ENCODE peak calls at places on chromosomes 12 and 14, in five cellular contexts. One of them, this sample, is unnamed.

GRCh38 chr12:12505544-12506501 is 56.8 kb downstream of the DUSP16 start:
- DNase-seq in trophoblast cell: no peak
- DNase-seq in mesenchymal stem cell: peak
- DNase-seq in H9: no peak
- DNase-seq in H1: peak
- DNase-seq in this sample: no peak

GRCh38 chr12:12804432-12804886 is 8.7 kb upstream of the DDX47 start:
- DNase-seq in trophoblast cell: no peak
- DNase-seq in mesenchymal stem cell: peak
- DNase-seq in H9: no peak
- DNase-seq in H1: no peak
- DNase-seq in this sample: no peak

GRCh38 chr14:73753887-73754880 is 40.0 kb upstream of the PNMA1 start:
- DNase-seq in trophoblast cell: no peak
- DNase-seq in mesenchymal stem cell: peak
- DNase-seq in H9: peak
- DNase-seq in H1: no peak
- DNase-seq in this sample: no peak

GRCh38 chr12:116320839-116321238 is 43.3 kb upstream of the MED13L start:
- DNase-seq in trophoblast cell: peak
- DNase-seq in mesenchymal stem cell: no peak
- DNase-seq in H9: no peak
- DNase-seq in H1: no peak
- DNase-seq in this sample: no peak

GRCh38 chr12:117105902-117106301 is 6.7 kb upstream of the TESC start:
- DNase-seq in trophoblast cell: no peak
- DNase-seq in mesenchymal stem cell: no peak
- DNase-seq in H9: no peak
- DNase-seq in H1: no peak
- DNase-seq in this sample: no peak

GRCh38 chr12:28887591-28887990 is 261.5 kb upstream of the FAR2 start:
- DNase-seq in trophoblast cell: no peak
- DNase-seq in mesenchymal stem cell: peak
- DNase-seq in H9: no peak
- DNase-seq in H1: no peak
- DNase-seq in this sample: no peak

GRCh38 chr12:131946757-131947156 is 3.0 kb upstream of the EP400 start:
- DNase-seq in trophoblast cell: no peak
- DNase-seq in mesenchymal stem cell: no peak
- DNase-seq in H9: peak
- DNase-seq in H1: no peak
- DNase-seq in this sample: no peak

GRCh38 chr14:104603623-104604401 is 760 bp downstream of the TMEM179 start:
- DNase-seq in trophoblast cell: no peak
- DNase-seq in mesenchymal stem cell: no peak
- DNase-seq in H9: peak
- DNase-seq in H1: no peak
- DNase-seq in this sample: no peak

GRCh38 chr12:48956279-48957140 is 777 bp downstream of the ARF3 start:
- DNase-seq in trophoblast cell: peak
- DNase-seq in mesenchymal stem cell: peak
- DNase-seq in H9: peak
- DNase-seq in H1: peak
- DNase-seq in this sample: peak

GRCh38 chr14:77738559-77739250 is 22.3 kb downstream of the SNW1 start:
- DNase-seq in trophoblast cell: no peak
- DNase-seq in mesenchymal stem cell: no peak
- DNase-seq in H9: no peak
- DNase-seq in H1: no peak
- DNase-seq in this sample: no peak

GRCh38 chr12:128792881-128793280 is 30.9 kb downstream of the SLC15A4 start:
- DNase-seq in trophoblast cell: no peak
- DNase-seq in mesenchymal stem cell: no peak
- DNase-seq in H9: no peak
- DNase-seq in H1: no peak
- DNase-seq in this sample: no peak

GRCh38 chr12:5407457-5407856 is 24.5 kb upstream of the NTF3 start:
- DNase-seq in trophoblast cell: no peak
- DNase-seq in mesenchymal stem cell: no peak
- DNase-seq in H9: no peak
- DNase-seq in H1: no peak
- DNase-seq in this sample: peak

GRCh38 chr14:59274991-59275391 is 86.5 kb downstream of the DAAM1 start:
- DNase-seq in trophoblast cell: no peak
- DNase-seq in mesenchymal stem cell: no peak
- DNase-seq in H9: peak
- DNase-seq in H1: no peak
- DNase-seq in this sample: no peak

GRCh38 chr12:97038859-97039258 is 131.8 kb downstream of the NEDD1 start:
- DNase-seq in trophoblast cell: no peak
- DNase-seq in mesenchymal stem cell: no peak
- DNase-seq in H9: no peak
- DNase-seq in H1: no peak
- DNase-seq in this sample: no peak

GRCh38 chr12:118354903-118355302 is 17.8 kb downstream of the TAOK3 start:
- DNase-seq in trophoblast cell: no peak
- DNase-seq in mesenchymal stem cell: no peak
- DNase-seq in H9: no peak
- DNase-seq in H1: no peak
- DNase-seq in this sample: no peak

GRCh38 chr12:46711756-46712155 is 114.0 kb downstream of the SLC38A4 start:
- DNase-seq in trophoblast cell: no peak
- DNase-seq in mesenchymal stem cell: no peak
- DNase-seq in H9: no peak
- DNase-seq in H1: no peak
- DNase-seq in this sample: no peak

GRCh38 chr12:55629058-55629841 is 7.4 kb upstream of the OR10P1 start:
- DNase-seq in trophoblast cell: no peak
- DNase-seq in mesenchymal stem cell: no peak
- DNase-seq in H9: no peak
- DNase-seq in H1: no peak
- DNase-seq in this sample: no peak

GRCh38 chr12:79455314-79455713 is 235.4 kb downstream of the PAWR start:
- DNase-seq in trophoblast cell: no peak
- DNase-seq in mesenchymal stem cell: peak
- DNase-seq in H9: no peak
- DNase-seq in H1: no peak
- DNase-seq in this sample: no peak

GRCh38 chr14:104513641-104514046 is 65.9 kb upstream of the C14orf180 start:
- DNase-seq in trophoblast cell: no peak
- DNase-seq in mesenchymal stem cell: no peak
- DNase-seq in H9: no peak
- DNase-seq in H1: peak
- DNase-seq in this sample: no peak

GRCh38 chr12:72366255-72366654 is 94.1 kb downstream of the TRHDE start:
- DNase-seq in trophoblast cell: no peak
- DNase-seq in mesenchymal stem cell: no peak
- DNase-seq in H9: no peak
- DNase-seq in H1: no peak
- DNase-seq in this sample: no peak

GRCh38 chr12:15050664-15051063 is 77.8 kb downstream of the PDE6H start:
- DNase-seq in trophoblast cell: no peak
- DNase-seq in mesenchymal stem cell: peak
- DNase-seq in H9: no peak
- DNase-seq in H1: no peak
- DNase-seq in this sample: no peak

GRCh38 chr12:56676851-56677601 is 11.1 kb downstream of the PTGES3 start:
- DNase-seq in trophoblast cell: no peak
- DNase-seq in mesenchymal stem cell: no peak
- DNase-seq in H9: no peak
- DNase-seq in H1: no peak
- DNase-seq in this sample: no peak

GRCh38 chr12:130014485-130014807 is 110.6 kb upstream of the TMEM132D start:
- DNase-seq in trophoblast cell: no peak
- DNase-seq in mesenchymal stem cell: no peak
- DNase-seq in H9: peak
- DNase-seq in H1: peak
- DNase-seq in this sample: peak

GRCh38 chr14:32896979-32897723 is 41.5 kb upstream of the NPAS3 start:
- DNase-seq in trophoblast cell: no peak
- DNase-seq in mesenchymal stem cell: peak
- DNase-seq in H9: no peak
- DNase-seq in H1: no peak
- DNase-seq in this sample: no peak

GRCh38 chr14:50399251-50400032 is 2.8 kb upstream of the CDKL1 start:
- DNase-seq in trophoblast cell: no peak
- DNase-seq in mesenchymal stem cell: peak
- DNase-seq in H9: no peak
- DNase-seq in H1: no peak
- DNase-seq in this sample: no peak

GRCh38 chr12:52860102-52860838 is 11.5 kb upstream of the KRT78 start:
- DNase-seq in trophoblast cell: peak
- DNase-seq in mesenchymal stem cell: peak
- DNase-seq in H9: peak
- DNase-seq in H1: no peak
- DNase-seq in this sample: no peak

GRCh38 chr12:124752437-124753229 is 111.0 kb downstream of the SCARB1 start:
- DNase-seq in trophoblast cell: no peak
- DNase-seq in mesenchymal stem cell: peak
- DNase-seq in H9: no peak
- DNase-seq in H1: no peak
- DNase-seq in this sample: no peak

GRCh38 chr12:13436696-13437391 is 240.3 kb downstream of the EMP1 start:
- DNase-seq in trophoblast cell: no peak
- DNase-seq in mesenchymal stem cell: peak
- DNase-seq in H9: no peak
- DNase-seq in H1: no peak
- DNase-seq in this sample: no peak

GRCh38 chr12:43711348-43711747 is 47.2 kb downstream of the PUS7L start:
- DNase-seq in trophoblast cell: peak
- DNase-seq in mesenchymal stem cell: peak
- DNase-seq in H9: no peak
- DNase-seq in H1: no peak
- DNase-seq in this sample: no peak

GRCh38 chr12:52741378-52742195 is 35.6 kb downstream of the KRT76 start:
- DNase-seq in trophoblast cell: peak
- DNase-seq in mesenchymal stem cell: peak
- DNase-seq in H9: peak
- DNase-seq in H1: peak
- DNase-seq in this sample: peak

GRCh38 chr12:56280849-56281248 is 14.1 kb downstream of the COQ10A start:
- DNase-seq in trophoblast cell: no peak
- DNase-seq in mesenchymal stem cell: no peak
- DNase-seq in H9: no peak
- DNase-seq in H1: no peak
- DNase-seq in this sample: no peak

GRCh38 chr12:4269279-4269991 is 4.1 kb upstream of the CCND2 start:
- DNase-seq in trophoblast cell: no peak
- DNase-seq in mesenchymal stem cell: peak
- DNase-seq in H9: peak
- DNase-seq in H1: peak
- DNase-seq in this sample: peak

GRCh38 chr12:27981874-27982273 is 9.3 kb upstream of the PTHLH start:
- DNase-seq in trophoblast cell: no peak
- DNase-seq in mesenchymal stem cell: no peak
- DNase-seq in H9: no peak
- DNase-seq in H1: no peak
- DNase-seq in this sample: no peak

GRCh38 chr12:122138181-122138580 is 35.8 kb downstream of the IL31 start:
- DNase-seq in trophoblast cell: no peak
- DNase-seq in mesenchymal stem cell: no peak
- DNase-seq in H9: no peak
- DNase-seq in H1: no peak
- DNase-seq in this sample: no peak
- H2BK12ac ChIP-seq in trophoblast cell: no peak
- H2BK12ac ChIP-seq in mesenchymal stem cell: no peak
- H2BK12ac ChIP-seq in H9: no peak
- H2BK12ac ChIP-seq in H1: no peak
- H2BK12ac ChIP-seq in this sample: no peak

DNA sequence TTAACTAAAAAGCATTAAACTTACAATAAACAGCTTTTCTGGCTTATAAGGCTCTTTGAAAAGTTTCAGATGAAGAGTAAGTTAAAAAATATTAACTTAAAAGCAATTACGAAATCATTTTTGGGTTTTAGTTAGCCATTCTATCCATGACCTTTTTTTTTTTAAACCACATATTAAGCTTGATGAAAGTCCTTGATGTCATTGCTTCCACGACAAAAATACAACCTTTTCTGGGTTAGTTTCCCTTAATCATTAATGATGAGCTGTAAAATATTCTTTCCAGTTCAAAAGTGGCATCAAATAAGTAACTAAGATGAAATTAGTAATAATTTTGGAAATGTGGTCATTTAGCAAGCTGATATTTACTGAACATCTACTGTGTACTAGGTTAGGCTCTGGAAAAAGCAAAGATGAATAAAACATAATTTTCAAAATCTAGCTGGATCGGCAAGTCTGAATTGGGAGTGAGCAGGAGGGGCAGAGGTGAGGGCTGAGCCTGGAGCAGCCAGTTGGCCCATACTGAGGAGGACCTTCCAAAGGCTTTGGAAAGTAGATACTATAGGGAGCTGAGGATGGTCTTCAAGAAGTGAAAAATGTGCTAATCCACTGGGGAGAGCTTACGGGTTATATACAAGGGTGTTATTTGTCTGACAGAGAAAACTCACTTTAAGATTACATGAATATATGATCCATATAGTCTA is 345.1 kb downstream of the ZFP36L1 start:
- DNase-seq in trophoblast cell: no peak
- DNase-seq in mesenchymal stem cell: no peak
- DNase-seq in H9: no peak
- DNase-seq in H1: no peak
- DNase-seq in this sample: no peak
- H3K18ac ChIP-seq in trophoblast cell: no peak
- H3K18ac ChIP-seq in mesenchymal stem cell: peak
- H3K18ac ChIP-seq in H9: no peak
- H3K18ac ChIP-seq in H1: no peak
- H3K18ac ChIP-seq in this sample: no peak

DNA sequence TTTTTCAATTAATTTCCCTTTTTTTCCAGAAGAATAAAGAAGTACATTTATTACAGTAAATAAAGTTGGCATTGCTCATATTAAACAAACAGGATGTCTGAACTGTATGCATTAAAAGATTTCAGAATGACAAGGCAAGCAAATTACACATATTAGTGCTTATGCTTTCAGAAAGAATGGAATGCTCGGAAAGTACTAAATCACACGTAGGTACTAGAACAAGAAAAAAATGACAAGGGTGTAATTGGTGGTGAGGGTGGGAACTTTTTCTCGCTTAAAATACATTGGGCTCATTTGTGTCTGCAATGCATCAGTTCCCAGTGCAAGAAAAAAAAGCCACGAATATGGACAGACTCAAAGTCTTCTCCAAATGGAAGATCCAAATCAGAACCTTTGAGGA is 33.3 kb upstream of the HIF1A start:
- DNase-seq in trophoblast cell: no peak
- DNase-seq in mesenchymal stem cell: no peak
- DNase-seq in H9: no peak
- DNase-seq in H1: no peak
- DNase-seq in this sample: no peak
- H2BK5ac ChIP-seq in trophoblast cell: no peak
- H2BK5ac ChIP-seq in mesenchymal stem cell: no peak
- H2BK5ac ChIP-seq in H9: no peak
- H2BK5ac ChIP-seq in H1: no peak
- H2BK5ac ChIP-seq in this sample: no peak

DNA sequence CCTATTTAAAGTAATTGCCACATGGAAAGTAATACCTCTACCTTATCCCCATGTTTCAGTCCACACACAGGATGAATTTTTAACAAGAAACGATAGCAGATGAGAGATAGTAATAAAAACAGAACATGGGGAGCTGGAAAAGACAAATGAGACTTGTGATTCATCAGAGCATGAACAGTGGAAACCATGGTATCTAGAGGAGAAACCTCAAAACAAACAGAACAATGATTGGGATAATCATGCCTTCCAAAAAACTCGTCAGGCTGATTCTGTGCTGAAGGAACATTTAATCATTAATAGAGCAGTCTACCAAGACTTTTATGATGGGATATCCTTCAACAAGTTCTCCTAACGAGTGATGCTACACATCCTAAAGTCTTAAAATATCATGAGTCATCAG is 1390.7 kb downstream of the FSCB start:
- DNase-seq in trophoblast cell: no peak
- DNase-seq in mesenchymal stem cell: no peak
- DNase-seq in H9: no peak
- DNase-seq in H1: no peak
- DNase-seq in this sample: no peak
- H2BK12ac ChIP-seq in trophoblast cell: no peak
- H2BK12ac ChIP-seq in mesenchymal stem cell: no peak
- H2BK12ac ChIP-seq in H9: no peak
- H2BK12ac ChIP-seq in H1: no peak
- H2BK12ac ChIP-seq in this sample: no peak